ENCODE peak calls at places on chromosome 16, in eight cellular contexts. W, E, L, C, Y, A, K and G are unnamed samples.
A peak's percentile ranks its signal among the peaks of the same experiment; 100 is the strongest.

GRCh38 chr16:52383071-52383470 is 163.9 kb downstream of the TOX3 start:
- DNase-seq in W (no peak), E (no peak), L (no peak), C (peak; percentile 74), Y (no peak), A (no peak), K (no peak), G (no peak)

GRCh38 chr16:6725634-6726331 is 606.9 kb upstream of the RBFOX1 start:
- DNase-seq in W (no peak), E (no peak), L (no peak), C (no peak), Y (peak; percentile 11), A (peak; percentile 5), K (no peak), G (no peak)

GRCh38 chr16:67456383-67457140 is 24.4 kb downstream of the ATP6V0D1 start:
- DNase-seq in W (peak; percentile 95), E (peak; percentile 83), L (no peak), C (no peak), Y (peak; percentile 38), A (peak; percentile 51), K (no peak), G (peak; percentile 76)

GRCh38 chr16:85149776-85150175 is 37.5 kb upstream of the CIBAR2 start:
- DNase-seq in W (peak; percentile 93), E (no peak), L (no peak), C (no peak), Y (no peak), A (no peak), K (no peak), G (peak; percentile 74)

GRCh38 chr16:86396918-86397317 is 113.4 kb upstream of the FOXF1 start:
- DNase-seq in W (peak; percentile 95), E (peak; percentile 53), L (no peak), C (no peak), Y (no peak), A (no peak), K (no peak), G (no peak)

GRCh38 chr16:62077998-62078397 is 41.8 kb upstream of the CDH8 start:
- DNase-seq in W (no peak), E (no peak), L (peak; percentile 49), C (no peak), Y (no peak), A (peak; percentile 11), K (no peak), G (no peak)

GRCh38 chr16:20262248-20262647 is 65.1 kb downstream of the GP2 start:
- DNase-seq in W (no peak), E (no peak), L (no peak), C (no peak), Y (no peak), A (no peak), K (no peak), G (no peak)

GRCh38 chr16:49856741-49857330 is 924 bp upstream of the ZNF423 start:
- DNase-seq in W (peak; percentile 91), E (peak; percentile 86), L (no peak), C (no peak), Y (peak; percentile 67), A (peak; percentile 92), K (peak; percentile 50), G (peak; percentile 74)

GRCh38 chr16:30551781-30552180 is 6.4 kb downstream of the ZNF764 start:
- DNase-seq in W (no peak), E (no peak), L (no peak), C (no peak), Y (no peak), A (no peak), K (no peak), G (no peak)

GRCh38 chr16:11087691-11088431 is 143.5 kb downstream of the CLEC16A start:
- DNase-seq in W (no peak), E (no peak), L (no peak), C (no peak), Y (no peak), A (no peak), K (no peak), G (no peak)

GRCh38 chr16:68065716-68066305 is 19.4 kb upstream of the NFATC3 start:
- DNase-seq in W (no peak), E (no peak), L (no peak), C (no peak), Y (no peak), A (no peak), K (no peak), G (peak; percentile 15)

GRCh38 chr16:79656537-79657115 is 56.1 kb upstream of the MAF start:
- DNase-seq in W (no peak), E (no peak), L (no peak), C (no peak), Y (no peak), A (no peak), K (no peak), G (no peak)

GRCh38 chr16:324451-325334 is 27.8 kb downstream of the AXIN1 start:
- DNase-seq in W (no peak), E (peak; percentile 42), L (no peak), C (no peak), Y (peak; percentile 79), A (no peak), K (no peak), G (no peak)

GRCh38 chr16:56606071-56606687 is 2.2 kb upstream of the MT2A start:
- DNase-seq in W (peak; percentile 85), E (no peak), L (no peak), C (no peak), Y (no peak), A (no peak), K (no peak), G (no peak)

GRCh38 chr16:56605475-56605874 is 2.9 kb upstream of the MT2A start:
- DNase-seq in W (no peak), E (no peak), L (no peak), C (no peak), Y (no peak), A (no peak), K (no peak), G (no peak)

GRCh38 chr16:56601325-56601724 is 7.1 kb upstream of the MT2A start:
- DNase-seq in W (no peak), E (no peak), L (no peak), C (no peak), Y (no peak), A (no peak), K (no peak), G (no peak)

GRCh38 chr16:56604966-56605365 is 3.4 kb upstream of the MT2A start:
- DNase-seq in W (no peak), E (no peak), L (no peak), C (no peak), Y (no peak), A (no peak), K (no peak), G (no peak)

GRCh38 chr16:56603589-56603988 is 4.8 kb upstream of the MT2A start:
- DNase-seq in W (no peak), E (peak; percentile 54), L (no peak), C (no peak), Y (no peak), A (peak; percentile 67), K (peak; percentile 86), G (peak; percentile 61)
- TF ChIP-seq CTCF in W (no peak), E (peak; percentile 50), L (peak; percentile 70), C (peak; percentile 31), Y (peak; percentile 61), A (peak; percentile 55), K (peak; percentile 92), G (peak; percentile 22)

GRCh38 chr16:81940781-81941560 is 70.3 kb downstream of the SDR42E1 start:
- DNase-seq in W (no peak), E (no peak), L (no peak), C (no peak), Y (no peak), A (peak; percentile 15), K (peak; percentile 47), G (no peak)

GRCh38 chr16:81946206-81946605 is 65.1 kb downstream of the SDR42E1 start:
- DNase-seq in W (no peak), E (no peak), L (no peak), C (peak; percentile 68), Y (no peak), A (no peak), K (no peak), G (no peak)

GRCh38 chr16:81951564-81951963 is 59.7 kb downstream of the SDR42E1 start:
- DNase-seq in W (no peak), E (no peak), L (no peak), C (no peak), Y (no peak), A (no peak), K (no peak), G (no peak)

DNA sequence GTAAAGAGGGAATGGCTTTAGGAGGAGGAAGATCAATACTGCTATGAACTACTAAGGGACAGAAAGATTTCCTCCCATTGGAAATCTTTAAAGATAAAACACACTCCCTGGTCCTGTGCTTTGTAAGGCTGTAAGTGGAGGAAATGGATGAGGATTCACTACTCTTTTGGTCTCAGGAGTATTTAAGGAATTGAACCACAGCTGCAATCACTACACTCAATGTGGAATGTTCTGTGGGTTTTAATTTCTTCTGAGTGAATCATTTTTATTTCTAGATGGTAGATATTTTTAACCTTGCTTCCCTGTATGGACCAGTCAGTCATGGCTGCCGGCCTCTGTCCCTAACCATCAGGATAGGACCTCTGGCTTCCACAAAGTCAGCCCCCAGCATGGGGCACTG is 65.6 kb downstream of the SDR42E1 start:
- DNase-seq in W (no peak), E (no peak), L (no peak), C (no peak), Y (no peak), A (no peak), K (no peak), G (no peak)
- TF ChIP-seq EP300 in W (no peak), E (no peak), L (no peak), C (no peak), Y (no peak), A (no peak), K (no peak), G (no peak)

DNA sequence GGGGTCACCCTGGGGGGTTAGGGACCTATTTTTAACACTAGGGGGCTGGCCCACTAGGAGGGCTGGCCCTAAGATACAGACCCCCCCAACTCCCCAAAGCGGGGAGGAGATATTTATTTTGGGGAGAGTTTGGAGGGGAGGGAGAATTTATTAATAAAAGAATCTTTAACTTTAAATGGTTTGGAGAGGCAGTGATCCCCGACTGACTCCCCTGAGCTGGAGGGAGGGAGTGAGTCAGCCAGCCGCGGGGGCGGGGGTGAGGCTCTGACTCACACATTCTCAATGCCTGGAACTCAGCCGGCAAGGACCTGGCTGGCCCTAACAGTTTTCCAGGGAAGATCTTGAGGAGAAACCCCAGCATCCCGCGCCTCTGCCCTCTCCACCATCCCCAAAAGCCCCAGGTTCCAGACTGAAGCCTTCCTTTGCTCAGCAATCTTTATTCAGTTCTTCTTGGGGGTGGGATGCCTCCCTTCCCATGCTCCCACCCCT is 1.5 kb downstream of the HCFC1R1 start:
- DNase-seq in W (peak; percentile 96), E (peak; percentile 88), L (no peak), C (peak; percentile 97), Y (peak; percentile 50), A (no peak), K (peak; percentile 76), G (peak; percentile 91)
- TF ChIP-seq POLR2AphosphoS5 in W (peak; percentile 52), E (peak; percentile 66), L (no peak), C (peak; percentile 79), Y (peak; percentile 63), A (peak; percentile 64), K (no peak), G (peak; percentile 75)

DNA sequence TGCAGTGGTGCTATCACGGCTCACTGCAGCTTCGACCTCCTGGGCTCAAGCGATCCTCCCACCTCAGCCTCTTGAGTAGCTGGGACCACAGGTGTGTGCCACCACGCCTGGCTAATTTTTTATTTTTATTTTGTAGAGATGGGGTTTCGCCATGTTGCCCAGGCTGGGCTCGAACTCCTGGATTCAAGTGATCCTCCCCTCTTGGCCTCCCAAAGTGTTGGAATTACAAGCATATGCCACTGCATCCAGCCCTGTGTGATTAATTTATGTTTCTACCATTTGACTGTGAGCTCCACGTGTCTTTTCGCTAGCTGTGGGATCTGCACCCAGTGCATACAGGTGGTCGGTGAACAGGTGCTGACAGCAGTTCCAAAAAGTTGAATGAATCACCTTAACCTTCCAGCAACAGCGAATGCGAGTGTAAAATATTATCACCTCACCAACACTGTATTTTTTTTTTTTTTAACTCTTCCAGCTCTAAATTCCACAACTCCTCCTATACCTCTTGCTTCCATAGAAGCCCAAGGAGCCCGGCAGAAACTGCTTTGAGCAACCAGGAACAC is 481 bp upstream of the NUDT7 start:
- DNase-seq in W (no peak), E (no peak), L (no peak), C (no peak), Y (no peak), A (no peak), K (no peak), G (no peak)
- TF ChIP-seq CTCF in W (no peak), E (no peak), L (no peak), C (no peak), Y (no peak), A (no peak), K (no peak), G (no peak)